ENCODE peak calls at places on chromosome 9, in eight cellular contexts. C is ureter; H is HuH-7; G is AG10803; F is neural crest cell; R is stimulated activated CD8-positive, alpha-beta memory T cell treated with anti-CD3 and anti-CD28 coated beads, Interleukin-4, amount 100 ng/mL, for 1 hour; O is stimulated activated naive CD4-positive, alpha-beta T cell; K is fibroblast of lung. L is an unnamed sample.

GRCh38 chr9:37645903-37646506 is 4.7 kb upstream of the FRMPD1 start:
- DNase-seq in C (no peak), H (no peak), G (no peak), F (no peak), R (no peak), O (no peak), K (no peak), L (no peak)

GRCh38 chr9:78101247-78101646 is 69.6 kb upstream of the GNAQ start:
- DNase-seq in C (no peak), H (no peak), G (no peak), F (no peak), R (no peak), O (no peak), K (no peak), L (no peak)

GRCh38 chr9:70228098-70228497 is 30.7 kb upstream of the SMC5 start:
- DNase-seq in C (no peak), H (no peak), G (no peak), F (no peak), R (no peak), O (no peak), K (no peak), L (no peak)

GRCh38 chr9:131656356-131657030 is 83.4 kb downstream of the RAPGEF1 start:
- DNase-seq in C (no peak), H (no peak), G (no peak), F (no peak), R (peak), O (peak), K (no peak), L (peak)

GRCh38 chr9:21919377-21920362 is 74.5 kb downstream of the CDKN2A start:
- DNase-seq in C (no peak), H (no peak), G (peak), F (no peak), R (peak), O (peak), K (peak), L (no peak)

GRCh38 chr9:87236546-87236945 is 261.1 kb upstream of the DAPK1 start:
- DNase-seq in C (no peak), H (no peak), G (peak), F (no peak), R (no peak), O (no peak), K (no peak), L (no peak)

GRCh38 chr9:138102246-138103051 is 224.9 kb downstream of the CACNA1B start:
- DNase-seq in C (no peak), H (no peak), G (no peak), F (no peak), R (no peak), O (no peak), K (no peak), L (peak)

GRCh38 chr9:91907387-91908292 is 42.4 kb downstream of the ROR2 start:
- DNase-seq in C (no peak), H (no peak), G (no peak), F (no peak), R (no peak), O (no peak), K (no peak), L (no peak)

GRCh38 chr9:14687042-14687719 is 6.1 kb downstream of the ZDHHC21 start:
- DNase-seq in C (no peak), H (no peak), G (peak), F (no peak), R (no peak), O (no peak), K (peak), L (no peak)

GRCh38 chr9:105842023-105842644 is 147.8 kb downstream of the TMEM38B start:
- DNase-seq in C (no peak), H (peak), G (peak), F (peak), R (no peak), O (no peak), K (peak), L (no peak)

GRCh38 chr9:83425240-83425639 is 113.0 kb downstream of the FRMD3 start:
- DNase-seq in C (peak), H (no peak), G (no peak), F (no peak), R (no peak), O (no peak), K (no peak), L (no peak)

GRCh38 chr9:113998529-113999255 is 79.4 kb downstream of the AMBP start:
- DNase-seq in C (no peak), H (peak), G (no peak), F (no peak), R (no peak), O (no peak), K (peak), L (peak)

GRCh38 chr9:81138173-81138572 is 551.2 kb downstream of the TLE1 start:
- DNase-seq in C (no peak), H (no peak), G (no peak), F (no peak), R (no peak), O (no peak), K (no peak), L (no peak)

GRCh38 chr9:7374966-7375650 is 424.5 kb downstream of the DMAC1 start:
- DNase-seq in C (no peak), H (no peak), G (no peak), F (no peak), R (no peak), O (no peak), K (no peak), L (no peak)

GRCh38 chr9:10232352-10232930 is 380.4 kb downstream of the PTPRD start:
- DNase-seq in C (no peak), H (no peak), G (no peak), F (no peak), R (no peak), O (no peak), K (peak), L (no peak)

GRCh38 chr9:38662763-38663593 is 42.6 kb upstream of the ANKRD18A start:
- DNase-seq in C (no peak), H (no peak), G (no peak), F (no peak), R (no peak), O (no peak), K (peak), L (no peak)

GRCh38 chr9:77751341-77752091 is 103.4 kb upstream of the GNA14 start:
- DNase-seq in C (no peak), H (peak), G (peak), F (peak), R (no peak), O (no peak), K (peak), L (no peak)

GRCh38 chr9:37942616-37943328 is 38.8 kb upstream of the SLC25A51 start:
- DNase-seq in C (no peak), H (no peak), G (no peak), F (no peak), R (no peak), O (no peak), K (no peak), L (no peak)